ENCODE peak calls at places on chromosomes 13 and 19, in four cellular contexts. One of them, this sample, is unnamed.

GRCh38 chr13:32086791-32087441 is 55.3 kb downstream of the FRY start:
- DNase-seq in cardiac fibroblast: peak
- DNase-seq in BJ: no peak
- DNase-seq in thoracic aorta: no peak
- DNase-seq in this sample: no peak

GRCh38 chr19:18450934-18451836 is 13.3 kb upstream of the ISYNA1 start:
- DNase-seq in BJ: no peak
- DNase-seq in cardiac fibroblast: peak
- DNase-seq in thoracic aorta: no peak
- DNase-seq in this sample: no peak

GRCh38 chr13:40592035-40592434 is 74.4 kb downstream of the FOXO1 start:
- DNase-seq in thoracic aorta: no peak
- DNase-seq in BJ: no peak
- DNase-seq in cardiac fibroblast: no peak
- DNase-seq in this sample: no peak

GRCh38 chr13:39462456-39462855 is 140.5 kb downstream of the LHFPL6 start:
- DNase-seq in thoracic aorta: no peak
- DNase-seq in BJ: no peak
- DNase-seq in cardiac fibroblast: peak
- DNase-seq in this sample: no peak

GRCh38 chr13:98141509-98141908 is 1.4 kb upstream of the FARP1 start:
- DNase-seq in thoracic aorta: no peak
- DNase-seq in BJ: no peak
- DNase-seq in cardiac fibroblast: no peak
- DNase-seq in this sample: no peak

GRCh38 chr19:50266896-50267295 is 62.3 kb downstream of the KCNC3 start:
- DNase-seq in thoracic aorta: no peak
- DNase-seq in cardiac fibroblast: no peak
- DNase-seq in BJ: no peak
- DNase-seq in this sample: no peak

GRCh38 chr19:17847538-17848366 is at the start of gene JAK3:
- DNase-seq in thoracic aorta: no peak
- DNase-seq in BJ: no peak
- DNase-seq in cardiac fibroblast: peak
- DNase-seq in this sample: no peak

GRCh38 chr19:56746367-56746766 is 74.8 kb upstream of the ZNF835 start:
- DNase-seq in cardiac fibroblast: no peak
- DNase-seq in BJ: no peak
- DNase-seq in thoracic aorta: no peak
- DNase-seq in this sample: no peak

GRCh38 chr13:100674363-100674847 is at the start of gene TMTC4:
- DNase-seq in BJ: no peak
- DNase-seq in thoracic aorta: no peak
- DNase-seq in cardiac fibroblast: no peak
- DNase-seq in this sample: no peak

GRCh38 chr19:47723573-47723923 is 10.3 kb downstream of the EHD2 start:
- DNase-seq in cardiac fibroblast: peak
- DNase-seq in thoracic aorta: no peak
- DNase-seq in BJ: peak
- DNase-seq in this sample: no peak

GRCh38 chr13:112929778-112930055 is 39.3 kb upstream of the MCF2L start:
- DNase-seq in cardiac fibroblast: no peak
- DNase-seq in BJ: no peak
- DNase-seq in thoracic aorta: no peak
- DNase-seq in this sample: no peak

GRCh38 chr19:33394006-33394722 is 20.7 kb downstream of the CEBPG start:
- DNase-seq in thoracic aorta: no peak
- DNase-seq in cardiac fibroblast: peak
- DNase-seq in BJ: no peak
- DNase-seq in this sample: no peak

GRCh38 chr13:74039154-74039553 is 95.0 kb downstream of the KLF12 start:
- DNase-seq in BJ: no peak
- DNase-seq in cardiac fibroblast: no peak
- DNase-seq in thoracic aorta: no peak
- DNase-seq in this sample: no peak

GRCh38 chr19:33905937-33906577 is 109.4 kb downstream of the KCTD15 start:
- DNase-seq in BJ: no peak
- DNase-seq in thoracic aorta: no peak
- DNase-seq in cardiac fibroblast: peak
- DNase-seq in this sample: no peak

GRCh38 chr13:26424181-26424580 is 133.3 kb upstream of the WASF3 start:
- DNase-seq in cardiac fibroblast: no peak
- DNase-seq in thoracic aorta: no peak
- DNase-seq in BJ: no peak
- DNase-seq in this sample: no peak

GRCh38 chr19:7494416-7495098 is 5.7 kb upstream of the PEX11G start:
- DNase-seq in BJ: no peak
- DNase-seq in thoracic aorta: no peak
- DNase-seq in cardiac fibroblast: peak
- DNase-seq in this sample: no peak

GRCh38 chr19:32354345-32354744 is 8.9 kb downstream of the ZNF507 start:
- DNase-seq in cardiac fibroblast: no peak
- DNase-seq in thoracic aorta: no peak
- DNase-seq in BJ: no peak
- DNase-seq in this sample: no peak

GRCh38 chr19:32359581-32359980 is 14.2 kb downstream of the ZNF507 start:
- DNase-seq in cardiac fibroblast: no peak
- DNase-seq in BJ: no peak
- DNase-seq in thoracic aorta: no peak
- DNase-seq in this sample: no peak

GRCh38 chr19:32358311-32358710 is 12.9 kb downstream of the ZNF507 start:
- DNase-seq in thoracic aorta: no peak
- DNase-seq in cardiac fibroblast: no peak
- DNase-seq in BJ: no peak
- DNase-seq in this sample: no peak

GRCh38 chr19:32355309-32355708 is 9.9 kb downstream of the ZNF507 start:
- DNase-seq in BJ: no peak
- DNase-seq in thoracic aorta: no peak
- DNase-seq in cardiac fibroblast: no peak
- DNase-seq in this sample: no peak

GRCh38 chr19:32357720-32358119 is 12.3 kb downstream of the ZNF507 start:
- DNase-seq in cardiac fibroblast: peak
- DNase-seq in BJ: no peak
- DNase-seq in thoracic aorta: no peak
- DNase-seq in this sample: no peak
- TF ChIP-seq CTCF in cardiac fibroblast: peak
- TF ChIP-seq CTCF in BJ: peak
- TF ChIP-seq CTCF in thoracic aorta: peak
- TF ChIP-seq CTCF in this sample: peak

DNA sequence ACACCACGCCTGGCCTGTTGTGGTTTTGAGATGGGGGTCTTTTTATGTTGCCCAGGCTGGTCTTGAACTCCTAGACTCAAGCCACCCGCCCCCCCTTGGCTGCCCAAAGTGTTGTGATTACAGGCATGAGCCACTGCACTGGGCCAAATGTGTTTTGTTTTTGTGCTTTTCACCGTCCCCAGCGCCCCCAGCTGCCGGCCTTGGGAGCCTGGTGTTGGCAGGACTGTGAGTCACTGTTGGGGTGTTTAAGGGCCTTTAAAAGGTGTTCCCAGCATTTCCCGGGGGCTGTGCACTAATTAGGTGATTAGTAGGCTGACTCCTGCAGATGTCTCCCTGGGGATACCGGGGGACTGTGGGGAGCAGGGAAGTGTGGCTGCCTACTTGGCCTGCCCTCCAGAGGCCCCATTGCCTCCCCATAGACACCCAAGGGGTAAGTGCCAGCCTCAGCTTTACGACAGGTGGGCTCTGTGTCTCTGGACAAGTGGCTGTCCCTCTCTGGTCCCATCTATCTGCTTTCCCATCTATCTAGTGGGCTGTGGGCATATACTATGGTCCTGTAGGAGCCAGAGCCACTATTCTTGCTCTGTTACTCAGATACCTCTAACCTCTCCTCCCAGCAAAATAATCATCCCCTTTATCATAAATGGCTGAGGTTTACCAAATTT is 11.8 kb upstream of the TLE5 start:
- DNase-seq in thoracic aorta: no peak
- DNase-seq in BJ: no peak
- DNase-seq in cardiac fibroblast: peak
- DNase-seq in this sample: no peak
- TF ChIP-seq CTCF in thoracic aorta: no peak
- TF ChIP-seq CTCF in BJ: peak
- TF ChIP-seq CTCF in cardiac fibroblast: peak
- TF ChIP-seq CTCF in this sample: peak

DNA sequence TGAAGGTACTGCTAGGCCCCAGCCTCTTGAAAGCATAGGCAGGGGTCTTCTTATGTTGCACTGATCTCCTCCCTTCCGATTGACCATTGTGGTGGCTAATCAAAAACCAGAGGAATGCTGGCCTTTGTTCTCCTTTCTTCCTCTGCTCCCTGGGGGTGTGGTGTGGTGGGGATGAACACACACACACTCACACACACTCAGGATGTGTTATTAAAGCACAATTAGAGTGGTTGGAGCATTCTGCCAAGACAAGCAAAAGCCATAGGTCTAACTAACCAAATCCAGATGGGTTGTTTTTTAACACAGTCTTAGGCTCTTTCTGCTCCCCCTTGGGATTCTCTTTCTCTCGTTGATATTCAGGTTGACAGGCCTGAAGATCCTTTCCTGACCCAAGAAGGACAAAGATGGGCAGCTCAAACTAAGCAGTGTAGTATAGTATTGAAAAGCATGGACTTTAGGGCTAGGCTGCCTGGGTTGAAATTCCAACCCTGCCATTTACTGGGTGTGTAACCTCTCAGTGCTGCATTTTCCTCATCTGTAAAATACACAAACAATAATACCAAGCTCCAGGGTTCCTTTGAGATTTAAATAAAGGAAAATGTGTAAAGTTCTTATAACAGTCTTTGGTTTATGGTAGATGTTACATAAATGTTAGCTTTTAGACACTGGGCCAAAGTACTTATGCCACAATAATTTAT is 25.5 kb upstream of the DGKH start:
- DNase-seq in BJ: no peak
- DNase-seq in thoracic aorta: no peak
- DNase-seq in cardiac fibroblast: peak
- DNase-seq in this sample: no peak
- TF ChIP-seq CTCF in BJ: no peak
- TF ChIP-seq CTCF in thoracic aorta: no peak
- TF ChIP-seq CTCF in cardiac fibroblast: no peak
- TF ChIP-seq CTCF in this sample: no peak

GRCh38 chr13:106132216-106132615 is 403.2 kb downstream of the EFNB2 start:
- DNase-seq in thoracic aorta: no peak
- DNase-seq in cardiac fibroblast: no peak
- DNase-seq in BJ: no peak
- DNase-seq in this sample: no peak

GRCh38 chr13:106129273-106129672 is 406.2 kb downstream of the EFNB2 start:
- DNase-seq in BJ: no peak
- DNase-seq in cardiac fibroblast: no peak
- DNase-seq in thoracic aorta: no peak
- DNase-seq in this sample: no peak

GRCh38 chr13:106138620-106139019 is 396.8 kb downstream of the EFNB2 start:
- DNase-seq in BJ: no peak
- DNase-seq in cardiac fibroblast: no peak
- DNase-seq in thoracic aorta: no peak
- DNase-seq in this sample: no peak

GRCh38 chr13:106129993-106130392 is 405.5 kb downstream of the EFNB2 start:
- DNase-seq in thoracic aorta: no peak
- DNase-seq in cardiac fibroblast: no peak
- DNase-seq in BJ: no peak
- DNase-seq in this sample: no peak

DNA sequence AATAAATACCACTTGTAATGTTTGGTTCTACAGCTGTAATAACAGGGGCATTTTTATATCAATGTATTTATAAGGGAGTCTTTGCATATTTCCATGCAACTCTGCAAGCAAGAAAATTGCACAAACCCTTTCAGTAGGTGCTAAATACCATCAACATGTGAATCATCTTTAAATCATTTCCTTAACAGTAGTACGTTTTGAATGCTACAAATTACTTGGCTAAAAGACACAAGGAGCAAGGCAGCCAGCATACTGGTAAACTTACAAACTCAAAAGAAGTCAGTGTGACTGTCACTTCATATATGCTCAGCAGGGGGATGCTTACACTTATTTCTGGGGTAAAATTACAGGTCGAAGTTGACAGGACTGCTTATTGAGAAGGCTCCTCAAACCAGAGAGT is 402.4 kb downstream of the EFNB2 start:
- DNase-seq in cardiac fibroblast: peak
- DNase-seq in thoracic aorta: no peak
- DNase-seq in BJ: peak
- DNase-seq in this sample: no peak
- TF ChIP-seq CTCF in cardiac fibroblast: no peak
- TF ChIP-seq CTCF in thoracic aorta: no peak
- TF ChIP-seq CTCF in BJ: no peak
- TF ChIP-seq CTCF in this sample: no peak

DNA sequence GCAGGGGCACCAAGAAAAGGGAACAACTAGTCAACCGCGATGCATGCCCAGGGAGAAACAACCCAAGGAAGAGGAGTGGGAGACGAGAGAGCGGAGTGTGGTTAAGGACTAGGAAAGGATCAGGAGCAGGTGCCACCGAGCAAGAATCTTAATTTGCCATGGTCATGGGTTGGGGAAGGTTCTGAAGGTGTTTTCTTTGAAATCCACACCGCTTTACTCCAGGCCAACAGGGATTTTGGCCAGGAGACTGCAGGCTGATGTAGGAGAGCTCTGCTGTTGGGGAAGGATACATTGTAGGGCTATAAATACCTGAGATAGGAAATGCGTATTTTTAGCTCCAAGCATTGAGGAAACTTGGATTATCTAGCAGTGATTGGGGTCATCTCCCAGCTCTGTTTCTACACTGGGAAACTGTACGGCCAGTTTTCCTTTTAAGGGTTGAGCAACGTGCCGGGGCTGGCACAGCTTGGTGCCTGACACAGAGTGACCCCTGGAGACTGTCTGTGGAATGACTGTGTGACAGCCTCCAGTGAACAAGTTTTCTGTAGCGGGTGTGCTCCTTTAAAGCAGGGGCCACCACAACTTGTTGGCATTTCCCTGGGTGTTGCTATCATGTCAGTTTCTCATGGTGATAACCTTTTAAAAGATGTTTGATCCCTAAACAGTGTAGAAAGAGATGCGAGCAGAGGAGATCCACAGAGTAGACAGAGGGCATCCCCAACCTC is 34.2 kb downstream of the ZNF536 start:
- DNase-seq in BJ: no peak
- DNase-seq in thoracic aorta: no peak
- DNase-seq in cardiac fibroblast: no peak
- DNase-seq in this sample: no peak
- TF ChIP-seq CTCF in BJ: no peak
- TF ChIP-seq CTCF in thoracic aorta: no peak
- TF ChIP-seq CTCF in cardiac fibroblast: no peak
- TF ChIP-seq CTCF in this sample: peak